ENCODE peak calls at places on chromosomes 11 and 22, in four cellular contexts. G is cardiac muscle cell; R is ELR; Z is stimulated activated CD8-positive, alpha-beta memory T cell treated with anti-CD3 and anti-CD28 coated beads, Interleukin-15, amount 100 ng/mL, for 24 hours. F is an unnamed sample.

GRCh38 chr22:43151251-43152000 is at the start of gene TSPO:
- DNase-seq in G (peak; percentile 59), Z (peak; percentile 42), R (peak; percentile 68), F (no peak)

GRCh38 chr11:65896009-65896999 is 3.9 kb downstream of the FOSL1 start:
- DNase-seq in G (no peak), R (peak; percentile 66), Z (no peak), F (no peak)

GRCh38 chr11:65766535-65766934 is 14.2 kb downstream of the AP5B1 start:
- DNase-seq in R (no peak), G (peak; percentile 72), Z (no peak), F (peak; percentile 70)

GRCh38 chr22:28977481-28977971 is 84.1 kb downstream of the C22orf31 start:
- DNase-seq in R (no peak), G (peak; percentile 26), Z (no peak), F (no peak)

GRCh38 chr22:21650823-21651520 is 8.9 kb downstream of the SDF2L1 start:
- DNase-seq in Z (no peak), G (no peak), R (no peak), F (no peak)

GRCh38 chr22:43000441-43001175 is 14.3 kb downstream of the PACSIN2 start:
- DNase-seq in Z (no peak), R (peak; percentile 52), G (peak; percentile 40), F (no peak)

GRCh38 chr11:44765676-44766075 is 38.9 kb downstream of the TSPAN18 start:
- DNase-seq in G (no peak), Z (no peak), R (no peak), F (no peak)

GRCh38 chr11:118911113-118911879 is 14.4 kb downstream of the BCL9L start:
- DNase-seq in Z (no peak), G (peak; percentile 38), R (peak; percentile 78), F (no peak)

GRCh38 chr11:44943118-44943517 is 7.6 kb downstream of the TP53I11 start:
- DNase-seq in G (no peak), Z (no peak), R (no peak), F (no peak)

GRCh38 chr11:127866109-127866508 is 721.2 kb downstream of the ETS1 start:
- DNase-seq in R (no peak), G (no peak), Z (no peak), F (no peak)

GRCh38 chr11:119676461-119677020 is 52.5 kb downstream of the NECTIN1 start:
- DNase-seq in R (peak; percentile 65), Z (no peak), G (peak; percentile 19), F (no peak)

GRCh38 chr22:40009231-40009769 is 14.5 kb downstream of the FAM83F start:
- DNase-seq in Z (no peak), G (no peak), R (no peak), F (no peak)

GRCh38 chr22:21766933-21767462 is 31.4 kb upstream of the YPEL1 start:
- DNase-seq in G (no peak), Z (peak; percentile 18), R (no peak), F (no peak)

GRCh38 chr11:17585911-17586695 is 39.0 kb downstream of the OTOG start:
- DNase-seq in Z (no peak), R (no peak), G (no peak), F (no peak)

GRCh38 chr11:128342511-128343133 is 244.7 kb downstream of the ETS1 start:
- DNase-seq in R (peak; percentile 29), G (peak; percentile 65), Z (no peak), F (peak; percentile 28)

GRCh38 chr11:63212742-63213141 is 30.7 kb downstream of the SLC22A25 start:
- DNase-seq in Z (no peak), G (peak; percentile 29), R (peak; percentile 43), F (no peak)

F was measured in AG09309.